ENCODE peak calls at places on chromosomes 4 and X, in nine cellular contexts. A is testis; S is A549; L is psoas muscle; M is CD4-positive, alpha-beta memory T cell; X is effector memory CD4-positive, alpha-beta T cell; D is iPS DF 6.9; R is OCI-LY7; Z is Peyer's patch. B is an unnamed sample.

GRCh38 chr4:55635760-55636621 is at the start of gene NMU:
- DNase-seq in X (no peak), D (no peak), R (no peak), S (peak; percentile 19), Z (peak; percentile 59), L (peak; percentile 55), M (peak; percentile 15), A (peak; percentile 42), B (no peak)

GRCh38 chr4:176708771-176709311 is 83.9 kb downstream of the VEGFC start:
- DNase-seq in X (no peak), L (no peak), D (no peak), S (no peak), A (no peak), M (no peak), Z (no peak), R (no peak), B (no peak)

GRCh38 chr4:23373269-23373668 is 516.6 kb downstream of the PPARGC1A start:
- DNase-seq in L (no peak), X (no peak), M (no peak), Z (no peak), A (peak; percentile 63), D (no peak), S (peak; percentile 43), R (no peak), B (no peak)

GRCh38 chr4:8676676-8677075 is 84.1 kb downstream of the CPZ start:
- DNase-seq in L (no peak), D (no peak), M (no peak), R (no peak), Z (no peak), S (no peak), A (no peak), X (no peak), B (no peak)

GRCh38 chrX:123665197-123665596 is 67.7 kb downstream of the THOC2 start:
- DNase-seq in Z (no peak), L (no peak), M (no peak), S (peak; percentile 40), X (no peak), A (no peak), D (no peak), R (no peak), B (no peak)

GRCh38 chrX:41730101-41730500 is 6.1 kb downstream of the GPR82 start:
- DNase-seq in Z (no peak), L (no peak), X (no peak), M (no peak), D (no peak), S (no peak), A (no peak), R (no peak), B (no peak)

GRCh38 chrX:138710311-138710791 is 1.2 kb downstream of the FGF13 start:
- DNase-seq in A (peak; percentile 22), D (no peak), M (no peak), S (peak; percentile 0), R (no peak), X (no peak), L (no peak), Z (no peak), B (no peak)

GRCh38 chr4:8440491-8441311 is at the start of the genes ACOX3 and TRMT44:
- DNase-seq in S (peak; percentile 87), Z (peak; percentile 98), X (peak; percentile 92), M (peak; percentile 99), D (peak; percentile 70), A (peak; percentile 96), L (peak; percentile 95), R (peak; percentile 87), B (peak; percentile 49)

GRCh38 chr4:134936014-134936413 is 734.4 kb upstream of the PABPC4L start:
- DNase-seq in M (no peak), L (no peak), R (no peak), D (no peak), X (no peak), S (no peak), Z (no peak), A (no peak), B (no peak)

GRCh38 chr4:16315451-16315850 is 89.2 kb upstream of the TAPT1 start:
- DNase-seq in X (no peak), M (no peak), A (no peak), D (no peak), R (no peak), Z (no peak), S (no peak), L (no peak), B (no peak)

GRCh38 chr4:64272432-64272831 is 136.8 kb downstream of the TECRL start:
- DNase-seq in L (peak; percentile 36), X (no peak), R (no peak), A (no peak), D (no peak), Z (peak; percentile 21), M (no peak), S (no peak), B (no peak)

GRCh38 chr4:68451246-68452211 is 4.3 kb downstream of the TMPRSS11E start:
- DNase-seq in A (no peak), L (no peak), S (no peak), X (no peak), M (no peak), D (peak; percentile 55), Z (no peak), R (no peak), B (no peak)

GRCh38 chr4:14218641-14219040 is 591.1 kb upstream of the BOD1L1 start:
- DNase-seq in L (no peak), A (no peak), X (no peak), Z (no peak), M (no peak), R (no peak), D (no peak), S (no peak), B (no peak)

GRCh38 chr4:82988323-82988832 is 22.2 kb downstream of the LIN54 start:
- DNase-seq in A (no peak), L (no peak), X (no peak), D (no peak), Z (no peak), S (no peak), R (no peak), M (no peak), B (no peak)

GRCh38 chrX:19121898-19122640 is at the start of gene ADGRG2:
- DNase-seq in R (no peak), M (no peak), Z (no peak), X (no peak), S (peak; percentile 55), L (no peak), D (no peak), A (peak; percentile 13), B (no peak)

GRCh38 chr4:8241211-8241779 is 28.3 kb upstream of the HTRA3 start:
- DNase-seq in M (no peak), S (no peak), X (no peak), Z (no peak), D (no peak), R (no peak), A (no peak), L (no peak), B (no peak)

GRCh38 chrX:10922158-10922557 is 189.0 kb upstream of the HCCS start:
- DNase-seq in S (peak; percentile 39), L (no peak), X (no peak), M (no peak), A (no peak), D (no peak), R (no peak), Z (no peak), B (no peak)

GRCh38 chr4:3445829-3446545 is 4.2 kb downstream of the HGFAC start:
- DNase-seq in L (peak; percentile 45), D (no peak), X (no peak), A (no peak), Z (no peak), S (no peak), M (no peak), R (no peak), B (no peak)

GRCh38 chrX:135974279-135974856 is 580 bp upstream of the MMGT1 start:
- DNase-seq in R (peak; percentile 75), L (peak; percentile 82), X (no peak), M (peak; percentile 47), A (peak; percentile 86), D (no peak), Z (peak; percentile 79), S (peak; percentile 73), B (peak; percentile 43)

GRCh38 chr4:128835498-128836222 is 26.2 kb downstream of the JADE1 start:
- DNase-seq in A (peak; percentile 79), R (no peak), D (no peak), L (peak; percentile 86), X (no peak), M (no peak), S (no peak), Z (no peak), B (no peak)

GRCh38 chr4:110869862-110870577 is 247.1 kb upstream of the PITX2 start:
- DNase-seq in A (no peak), R (no peak), S (peak; percentile 1), Z (no peak), X (no peak), M (no peak), D (no peak), L (no peak), B (no peak)
- H3K27ac ChIP-seq in A (no peak overlapping the region), R (no peak overlapping the region), S (no peak overlapping the region), Z (peak overlapping the region; percentile 38), X (no peak overlapping the region), M (no peak overlapping the region), D (no peak overlapping the region), L (peak overlapping the region; percentile 39), B (no peak overlapping the region)

DNA sequence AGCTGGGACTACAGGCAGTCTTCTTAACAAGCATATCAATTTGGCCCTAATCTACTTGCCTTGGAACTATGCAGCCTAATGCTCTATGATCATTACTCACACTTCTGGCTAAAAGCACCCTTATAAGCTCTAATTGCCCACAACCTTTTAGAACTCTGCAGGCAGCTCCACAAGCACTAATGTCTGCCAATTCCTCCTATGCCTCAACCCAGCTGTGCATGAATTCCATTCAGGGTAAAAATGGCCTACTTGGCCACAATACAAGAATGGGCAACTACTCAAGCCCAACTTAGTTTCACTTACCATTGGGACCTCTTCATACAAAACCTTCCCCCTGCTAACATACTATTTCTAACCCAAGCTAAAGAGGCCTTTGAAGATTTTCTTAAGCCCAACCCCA is 51.7 kb downstream of the ZNF718 start:
- DNase-seq in A (no peak), M (no peak), S (no peak), R (no peak), D (no peak), L (no peak), Z (no peak), X (no peak), B (no peak)
- H3K9me3 ChIP-seq in A (no peaks in the 10 kb centered on the region), M (peaks cover 4% of the 10 kb centered on the region), S (peaks cover 13% of the 10 kb centered on the region), R (peaks cover 5% of the 10 kb centered on the region), D (no peaks in the 10 kb centered on the region), L (peaks cover 90% of the 10 kb centered on the region), Z (peaks cover 36% of the 10 kb centered on the region), X (peaks cover 73% of the 10 kb centered on the region), B (peaks cover 70% of the 10 kb centered on the region)

DNA sequence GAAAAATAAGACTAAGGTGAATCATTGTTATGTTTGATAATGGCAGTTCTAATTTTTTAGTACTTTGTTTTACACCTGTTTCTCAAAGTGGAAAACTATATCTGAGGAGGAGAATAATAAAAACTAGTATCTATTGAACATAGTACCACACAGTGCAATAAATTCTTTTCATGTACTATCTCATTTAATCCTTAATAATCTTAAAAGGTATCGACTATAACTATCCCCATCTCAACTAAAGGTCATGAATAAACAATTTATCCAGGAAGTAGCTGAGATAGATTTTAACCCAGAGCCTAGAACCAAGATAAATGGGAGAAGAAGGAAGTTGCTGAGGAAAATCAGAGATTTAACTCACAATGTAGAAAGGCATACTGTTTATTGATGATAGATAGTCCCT is 2.5 kb downstream of the CHIC2 start:
- DNase-seq in X (no peak), M (no peak), R (no peak), S (no peak), Z (no peak), A (no peak), D (no peak), L (no peak), B (no peak)
- H3K4me1 ChIP-seq in X (peaks cover 24% of the 10 kb centered on the region), M (peaks cover 71% of the 10 kb centered on the region), R (peaks cover 77% of the 10 kb centered on the region), S (peaks cover 24% of the 10 kb centered on the region), Z (peaks cover 9% of the 10 kb centered on the region), A (peaks cover 38% of the 10 kb centered on the region), D (no peaks in the 10 kb centered on the region), L (peaks cover 65% of the 10 kb centered on the region), B (peaks cover 56% of the 10 kb centered on the region)

GRCh38 chrX:154751669-154752271 is 893 bp upstream of the GAB3 start:
- DNase-seq in D (no peak), S (no peak), L (no peak), R (no peak), M (no peak), Z (no peak), A (no peak), X (no peak), B (no peak)
- H3K27ac ChIP-seq in D (no peak overlapping the region), S (no peak overlapping the region), L (no peak overlapping the region), R (no peak overlapping the region), M (no peak overlapping the region), Z (peak overlapping the region; percentile 78), A (no peak overlapping the region), X (no peak overlapping the region), B (peak overlapping the region; percentile 82)

B was measured in esophagus squamous epithelium.